ENCODE peak calls at places on chromosome 10, in ten cellular contexts. U is Peyer's patch, A is prostate gland, G is HCT116, H is heart left ventricle, F is hepatocyte, I is right lobe of liver, X is stomach, Q is tibial nerve, T is colonic mucosa. J is an unnamed sample.

GRCh38 chr10:28434063-28434462 is 98.9 kb upstream of the WAC start:
- DNase-seq in G (no peak), H (no peak), U (no peak), A (no peak), F (no peak), X (no peak), Q (no peak), T (no peak), I (no peak), J (no peak)

GRCh38 chr10:71795248-71795647 is 21.9 kb upstream of the VSIR start:
- DNase-seq in U (no peak), X (no peak), Q (no peak), F (peak), T (no peak), A (no peak), I (no peak), G (no peak), H (no peak), J (no peak)

GRCh38 chr10:22652988-22653431 is 61.4 kb downstream of the PIP4K2A start:
- DNase-seq in Q (no peak), U (peak), G (no peak), I (no peak), F (no peak), A (no peak), H (no peak), T (no peak), X (no peak), J (no peak)

GRCh38 chr10:13395540-13395939 is 47.4 kb upstream of the SEPHS1 start:
- DNase-seq in X (no peak), Q (no peak), T (no peak), F (no peak), G (no peak), H (no peak), A (no peak), I (no peak), U (no peak), J (no peak)

GRCh38 chr10:48603421-48604038 is 1.3 kb downstream of the ARHGAP22 start:
- DNase-seq in Q (no peak), X (no peak), G (no peak), U (no peak), H (peak), I (no peak), T (no peak), F (no peak), A (no peak), J (no peak)

GRCh38 chr10:126247454-126247975 is 140.8 kb downstream of the ADAM12 start:
- DNase-seq in U (no peak), X (peak), H (peak), Q (no peak), F (peak), T (peak), I (no peak), G (no peak), A (no peak), J (no peak)

GRCh38 chr10:61478621-61479312 is 25.6 kb upstream of the TMEM26 start:
- DNase-seq in I (no peak), X (no peak), F (no peak), Q (no peak), A (no peak), T (no peak), U (no peak), H (no peak), G (no peak), J (no peak)

GRCh38 chr10:11687357-11687771 is 54.8 kb upstream of the ECHDC3 start:
- DNase-seq in F (peak), U (no peak), Q (no peak), H (no peak), X (no peak), I (no peak), T (no peak), A (no peak), G (peak), J (no peak)

GRCh38 chr10:114010316-114010715 is 33.4 kb upstream of the ADRB1 start:
- DNase-seq in Q (no peak), X (no peak), F (no peak), U (no peak), I (no peak), H (no peak), A (no peak), G (no peak), T (no peak), J (no peak)

GRCh38 chr10:114174462-114175190 is 623 bp upstream of the CCDC186 start:
- DNase-seq in T (no peak), H (peak), G (no peak), X (peak), F (no peak), U (peak), A (peak), I (peak), Q (peak), J (no peak)

GRCh38 chr10:48404646-48405045 is 98.2 kb downstream of the MAPK8 start:
- DNase-seq in G (no peak), Q (no peak), H (no peak), U (no peak), X (no peak), F (peak), A (no peak), I (no peak), T (no peak), J (no peak)

GRCh38 chr10:101219946-101220451 is 9.3 kb downstream of the LBX1 start:
- DNase-seq in U (no peak), A (no peak), F (no peak), X (no peak), G (no peak), Q (no peak), T (no peak), H (no peak), I (no peak), J (no peak)

GRCh38 chr10:88952647-88953111 is at the start of gene ACTA2:
- DNase-seq in G (no peak), X (peak), U (no peak), A (peak), T (peak), I (no peak), Q (no peak), F (peak), H (peak), J (no peak)

GRCh38 chr10:43196131-43196980 is 58.1 kb downstream of the CSGALNACT2 start:
- DNase-seq in I (peak), A (no peak), F (no peak), H (no peak), X (no peak), U (peak), T (no peak), G (no peak), Q (no peak), J (peak)

GRCh38 chr10:114401195-114401741 is 3.0 kb downstream of the AFAP1L2 start:
- DNase-seq in U (no peak), I (no peak), T (peak), X (peak), Q (peak), H (peak), F (no peak), A (no peak), G (no peak), J (no peak)

GRCh38 chr10:125103466-125104377 is 56.6 kb downstream of the CTBP2 start:
- DNase-seq in X (peak), I (no peak), U (no peak), A (no peak), H (no peak), Q (no peak), F (no peak), T (no peak), G (no peak), J (peak)

GRCh38 chr10:17510242-17510908 is 56.0 kb upstream of the ST8SIA6 start:
- DNase-seq in Q (no peak), F (no peak), A (no peak), U (no peak), I (no peak), T (no peak), G (no peak), X (no peak), H (no peak), J (no peak)

GRCh38 chr10:126469692-126470091 is 81.4 kb upstream of the ADAM12 start:
- DNase-seq in G (no peak), F (no peak), I (no peak), H (no peak), A (no peak), Q (no peak), U (no peak), T (no peak), X (no peak), J (no peak)

GRCh38 chr10:133318494-133319127 is 9.9 kb downstream of the ZNF511 start:
- DNase-seq in H (peak), I (no peak), A (no peak), T (peak), G (no peak), F (peak), Q (no peak), X (peak), U (peak), J (no peak)

GRCh38 chr10:28429573-28430216 is 103.2 kb upstream of the WAC start:
- DNase-seq in H (no peak), G (peak), T (peak), Q (no peak), F (no peak), U (no peak), A (no peak), I (no peak), X (no peak), J (no peak)

GRCh38 chr10:70376436-70377378 is 5.7 kb downstream of the LRRC20 start:
- DNase-seq in I (no peak), G (no peak), X (no peak), F (no peak), T (no peak), Q (no peak), A (no peak), H (no peak), U (no peak), J (no peak)

GRCh38 chr10:131844546-131845084 is 56.2 kb upstream of the PPP2R2D start:
- DNase-seq in H (peak), T (no peak), X (no peak), I (no peak), Q (no peak), G (no peak), F (no peak), U (no peak), A (no peak), J (no peak)

GRCh38 chr10:124158592-124158991 is 65.2 kb upstream of the CHST15 start:
- DNase-seq in U (no peak), A (no peak), I (no peak), F (no peak), X (no peak), T (no peak), Q (no peak), G (no peak), H (no peak), J (no peak)

GRCh38 chr10:113493195-113493594 is 59.7 kb upstream of the HABP2 start:
- DNase-seq in U (no peak), T (no peak), Q (no peak), F (no peak), I (no peak), G (no peak), H (no peak), A (no peak), X (no peak), J (no peak)

GRCh38 chr10:71623098-71623985 is 96.2 kb downstream of the C10orf105 start:
- DNase-seq in I (peak), A (no peak), F (peak), G (no peak), H (no peak), U (no peak), X (no peak), T (no peak), Q (no peak), J (peak)

GRCh38 chr10:48463318-48464003 is 141.4 kb downstream of the ARHGAP22 start:
- DNase-seq in F (peak), G (no peak), Q (no peak), T (peak), X (peak), U (peak), H (peak), A (no peak), I (no peak), J (peak)

GRCh38 chr10:83574770-83575169 is 564.5 kb upstream of the GHITM start:
- DNase-seq in X (no peak), H (no peak), I (no peak), G (no peak), Q (no peak), F (no peak), A (no peak), T (no peak), U (no peak), J (no peak)

GRCh38 chr10:47061776-47062175 is 150.5 kb downstream of the PTPN20 start:
- DNase-seq in Q (no peak), F (no peak), T (no peak), A (no peak), G (no peak), I (no peak), H (no peak), X (no peak), U (no peak), J (no peak)

GRCh38 chr10:80205478-80206276 is at the start of gene ANXA11:
- DNase-seq in X (peak), U (peak), H (peak), T (peak), F (peak), A (peak), G (peak), Q (peak), I (peak), J (no peak)

GRCh38 chr10:113099431-113100298 is 149.6 kb downstream of the TCF7L2 start:
- DNase-seq in Q (no peak), I (no peak), G (no peak), X (no peak), F (peak), H (no peak), U (no peak), T (no peak), A (peak), J (no peak)

GRCh38 chr10:114195079-114195478 is 15.9 kb downstream of the TDRD1 start:
- DNase-seq in Q (no peak), U (no peak), F (no peak), T (no peak), I (no peak), X (no peak), A (no peak), H (no peak), G (no peak), J (no peak)

GRCh38 chr10:821322-821721 is 110.2 kb downstream of the LARP4B start:
- DNase-seq in G (no peak), H (no peak), I (no peak), A (no peak), U (no peak), F (no peak), Q (no peak), T (no peak), X (no peak), J (no peak)

DNA sequence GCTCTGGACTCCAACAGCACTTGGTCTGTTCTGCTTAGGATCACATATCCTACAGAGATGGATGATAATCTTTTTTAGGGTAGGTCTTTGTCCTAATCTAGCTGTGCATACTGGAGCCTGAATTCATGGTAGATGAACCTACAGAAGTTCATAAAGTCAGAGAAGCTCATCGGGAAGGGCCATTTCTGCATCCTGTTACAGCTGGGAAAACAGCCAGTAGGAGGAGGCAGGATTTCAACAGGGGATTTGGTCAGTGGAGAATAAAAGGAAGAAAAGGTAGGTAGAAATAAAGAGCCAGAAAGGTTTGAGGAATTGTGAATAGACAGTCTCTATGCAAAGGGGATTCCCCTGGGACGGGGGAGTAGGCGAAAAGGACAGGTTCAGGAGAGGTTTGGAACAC is 101.4 kb downstream of the ANK3 start:
- DNase-seq in Q (no peak), T (no peak), I (no peak), F (no peak), G (no peak), A (no peak), H (no peak), U (no peak), X (no peak), J (no peak)
- TF ChIP-seq CTCF in Q (no peak), T (no peak), I (no peak), F (no peak), G (no peak), A (no peak), H (no peak), U (no peak), X (no peak), J (no peak)

DNA sequence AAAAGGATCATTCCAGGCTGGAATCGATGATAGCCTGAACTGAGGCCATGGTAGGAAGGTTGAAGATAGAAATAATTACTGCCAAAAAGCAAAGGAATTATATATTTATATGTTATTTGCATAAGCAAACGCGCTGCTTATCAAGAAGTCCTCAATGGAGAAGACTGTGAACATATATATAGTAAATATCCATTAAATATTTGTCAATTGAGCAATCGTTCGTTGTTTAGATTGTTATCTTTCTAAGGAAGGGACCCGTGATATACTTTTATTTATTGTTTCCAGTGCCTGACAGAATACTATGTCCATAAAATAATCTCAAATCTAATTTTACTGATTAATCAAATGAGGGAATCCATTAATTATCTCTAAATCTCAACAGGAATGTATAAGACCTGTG is 11.8 kb upstream of the HERC4 start:
- DNase-seq in T (no peak), G (no peak), Q (no peak), I (no peak), H (no peak), F (no peak), U (no peak), X (no peak), A (no peak), J (no peak)
- H3K27ac ChIP-seq in T (no peak), G (no peak), Q (no peak), I (no peak), H (no peak), F (no peak), U (no peak), X (no peak), A (no peak), J (no peak)

GRCh38 chr10:32983333-32983909 is 25.4 kb upstream of the ITGB1 start:
- DNase-seq in F (peak), T (no peak), A (no peak), I (peak), H (no peak), U (no peak), Q (no peak), G (peak), X (no peak), J (no peak)

GRCh38 chr10:32985341-32985764 is 27.3 kb upstream of the ITGB1 start:
- DNase-seq in Q (no peak), F (no peak), H (no peak), A (no peak), T (no peak), X (no peak), G (no peak), U (no peak), I (no peak), J (no peak)

GRCh38 chr10:32985781-32986350 is 27.8 kb upstream of the ITGB1 start:
- DNase-seq in T (no peak), I (no peak), H (no peak), X (no peak), U (no peak), F (no peak), A (no peak), Q (no peak), G (no peak), J (no peak)

GRCh38 chr10:32982911-32983310 is 24.9 kb upstream of the ITGB1 start:
- DNase-seq in Q (no peak), I (no peak), F (no peak), A (no peak), G (no peak), H (no peak), U (no peak), X (no peak), T (no peak), J (no peak)

DNA sequence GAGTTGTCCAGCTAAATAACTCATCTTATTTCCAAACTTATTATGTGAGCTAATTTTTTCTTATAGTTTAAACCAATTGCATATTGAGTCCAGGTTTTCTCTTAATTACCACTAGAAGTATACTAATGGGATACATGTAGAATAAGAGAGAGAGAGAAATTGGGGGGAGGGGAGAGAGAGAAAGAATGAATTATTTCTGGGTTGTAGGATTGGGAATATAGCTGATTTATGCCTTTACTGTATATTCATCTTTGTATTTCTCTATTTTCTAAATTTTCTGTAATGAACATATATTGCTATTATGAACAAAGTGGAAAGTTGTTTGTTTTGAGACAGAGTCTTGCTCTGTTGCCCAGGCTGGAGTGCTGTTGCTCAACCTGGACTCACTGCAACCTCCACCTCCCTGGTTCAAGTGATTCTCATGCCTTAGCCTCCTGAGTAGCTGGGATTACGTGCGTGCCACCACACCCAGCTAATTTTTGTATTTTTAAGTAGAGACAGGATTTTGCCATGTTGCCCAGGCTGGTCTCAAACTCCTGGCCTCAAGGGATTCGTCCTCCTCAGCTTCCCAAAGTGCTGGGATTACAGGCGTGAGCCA is 26.1 kb upstream of the ITGB1 start:
- DNase-seq in I (no peak), X (no peak), A (no peak), H (no peak), T (no peak), Q (no peak), G (no peak), U (no peak), F (no peak), J (no peak)
- H3K4me3 ChIP-seq in I (no peak), X (no peak), A (no peak), H (no peak), T (no peak), Q (no peak), G (no peak), U (no peak), F (no peak), J (no peak)

DNA sequence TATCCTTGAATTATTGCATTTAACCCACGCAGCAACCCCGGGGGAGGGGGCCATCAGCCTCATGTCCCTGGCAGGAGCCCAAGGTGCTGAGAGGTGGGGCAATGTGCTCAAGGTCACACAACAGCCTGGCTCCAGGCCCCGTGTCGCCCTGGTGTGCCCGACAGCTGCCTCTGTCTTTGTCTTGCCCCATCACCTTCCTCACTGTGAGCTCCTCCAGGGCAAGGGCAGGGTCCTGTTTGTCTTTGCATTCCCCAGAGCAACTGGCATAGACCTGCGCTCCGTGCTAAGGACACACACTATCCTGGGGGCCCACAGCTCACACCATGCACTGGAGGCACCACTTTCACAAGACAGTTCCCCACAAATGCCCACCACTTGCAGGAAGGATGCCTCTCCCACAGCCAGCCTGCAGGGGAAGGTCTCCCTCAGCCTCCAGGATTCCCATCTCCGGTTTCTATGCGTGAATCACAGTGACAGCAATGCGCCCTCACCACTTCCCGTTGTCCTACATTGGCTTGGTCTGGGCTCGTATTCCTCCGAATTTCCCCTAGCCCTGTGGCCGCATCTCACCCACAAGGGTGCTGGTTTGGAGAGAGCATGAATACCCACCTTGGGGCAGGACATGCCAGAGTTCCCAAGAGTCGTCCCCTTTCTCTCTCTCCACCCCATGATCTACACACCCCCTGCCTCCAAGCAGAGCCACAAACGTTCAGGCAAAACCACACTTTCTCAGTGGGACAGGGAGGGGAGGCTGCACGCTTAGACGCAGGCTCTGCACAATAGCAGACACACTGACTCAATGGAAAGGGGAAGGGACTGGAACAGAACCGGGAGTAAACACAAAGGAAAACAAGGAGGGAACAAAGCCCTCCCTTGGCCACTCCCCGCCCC is 10.3 kb downstream of the ITPRIP start:
- DNase-seq in T (no peak), U (no peak), X (no peak), G (no peak), F (peak), I (no peak), Q (peak), A (no peak), H (no peak), J (no peak)
- TF ChIP-seq CTCF in T (no peak), U (no peak), X (no peak), G (no peak), F (no peak), I (no peak), Q (no peak), A (no peak), H (no peak), J (no peak)

DNA sequence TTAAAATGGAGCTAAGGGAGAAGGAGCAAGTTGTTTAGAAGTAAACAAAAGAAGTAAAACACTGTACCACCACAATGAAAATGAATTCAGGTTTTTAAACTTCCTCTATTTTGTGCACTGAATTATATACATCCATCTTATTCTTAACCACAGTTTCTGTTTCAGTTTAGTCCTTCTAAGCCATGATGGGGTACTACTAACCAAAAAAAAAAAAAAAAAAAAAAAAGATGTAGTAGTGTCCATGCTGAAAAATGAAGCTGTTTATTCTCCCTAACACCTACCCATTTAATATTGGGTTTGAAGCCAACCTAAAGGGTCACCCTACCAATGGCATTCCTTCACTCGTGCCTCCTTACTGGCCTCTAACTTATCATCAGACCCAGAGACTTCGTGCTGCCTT is 3.4 kb upstream of the BMPR1A start:
- DNase-seq in H (no peak), U (no peak), F (no peak), G (no peak), X (no peak), I (no peak), Q (no peak), A (no peak), T (no peak), J (no peak)
- H3K27ac ChIP-seq in H (no peak), U (no peak), F (peak), G (no peak), X (peak), I (no peak), Q (no peak), A (peak), T (peak), J (no peak)